ENCODE peak calls at places on chromosomes 11 and 22, in eight cellular contexts. T is uterus, J is epithelial cell of esophagus, O is lower lobe of right lung, E is body of pancreas, B is RWPE2, Q is WERI-Rb-1, V is HL-60. G is an unnamed sample.

GRCh38 chr11:70432580-70432979 is 34.3 kb downstream of the CTTN start:
- DNase-seq in T (no peak), J (no peak), O (no peak), E (no peak), B (no peak), Q (no peak), V (no peak), G (no peak)

GRCh38 chr11:127656266-127656879 is 655.8 kb upstream of the KIRREL3 start:
- DNase-seq in T (no peak), J (no peak), O (no peak), E (no peak), B (no peak), Q (no peak), V (no peak), G (no peak)

GRCh38 chr11:96388891-96389603 is 665 bp downstream of the CCDC82 start:
- DNase-seq in T (no peak), J (peak; percentile 45), O (no peak), E (no peak), B (no peak), Q (peak; percentile 61), V (no peak), G (no peak)

GRCh38 chr22:31296258-31296657 is 4.0 kb upstream of the PIK3IP1 start:
- DNase-seq in T (no peak), J (peak; percentile 89), O (no peak), E (no peak), B (no peak), Q (no peak), V (no peak), G (no peak)

GRCh38 chr11:126720539-126721235 is 279.9 kb downstream of the KIRREL3 start:
- DNase-seq in T (no peak), J (no peak), O (no peak), E (no peak), B (no peak), Q (no peak), V (no peak), G (no peak)

GRCh38 chr22:46094676-46095075 is 55.6 kb upstream of the PPARA start:
- DNase-seq in T (no peak), J (no peak), O (no peak), E (no peak), B (no peak), Q (no peak), V (no peak), G (no peak)

GRCh38 chr22:46914916-46915894 is 152.8 kb downstream of the TBC1D22A start:
- DNase-seq in T (no peak), J (no peak), O (no peak), E (no peak), B (no peak), Q (no peak), V (no peak), G (no peak)

GRCh38 chr22:25172153-25172552 is 27.5 kb upstream of the CRYBB3 start:
- DNase-seq in T (no peak), J (peak; percentile 39), O (no peak), E (no peak), B (no peak), Q (peak; percentile 52), V (no peak), G (no peak)

GRCh38 chr11:68311155-68312116 is 955 bp upstream of the LRP5 start:
- DNase-seq in T (no peak), J (no peak), O (no peak), E (no peak), B (no peak), Q (no peak), V (no peak), G (no peak)

GRCh38 chr22:50444663-50445062 is 30.2 kb downstream of the SBF1 start:
- DNase-seq in T (no peak), J (peak; percentile 24), O (peak; percentile 77), E (no peak), B (no peak), Q (no peak), V (no peak), G (no peak)

GRCh38 chr11:1523779-1524178 is 37.2 kb upstream of the MOB2 start:
- DNase-seq in T (no peak), J (no peak), O (no peak), E (no peak), B (no peak), Q (no peak), V (no peak), G (no peak)

GRCh38 chr11:125264091-125265022 is 99.8 kb downstream of the PKNOX2 start:
- DNase-seq in T (no peak), J (no peak), O (no peak), E (no peak), B (no peak), Q (no peak), V (no peak), G (no peak)

GRCh38 chr22:37848587-37849088 is 581 bp upstream of the EIF3L start:
- DNase-seq in T (no peak), J (peak; percentile 53), O (no peak), E (no peak), B (no peak), Q (no peak), V (no peak), G (no peak)

GRCh38 chr11:34558673-34559072 is 45.1 kb upstream of the ELF5 start:
- DNase-seq in T (no peak), J (peak; percentile 34), O (no peak), E (no peak), B (no peak), Q (peak; percentile 59), V (no peak), G (no peak)

GRCh38 chr11:2929880-2930704 is 872 bp upstream of the PHLDA2 start:
- DNase-seq in T (no peak), J (peak; percentile 63), O (peak; percentile 68), E (peak; percentile 37), B (peak; percentile 81), Q (no peak), V (peak; percentile 37), G (no peak)

GRCh38 chr11:1010006-1010405 is 26.5 kb downstream of the MUC6 start:
- DNase-seq in T (no peak), J (no peak), O (no peak), E (no peak), B (no peak), Q (no peak), V (no peak), G (no peak)

DNA sequence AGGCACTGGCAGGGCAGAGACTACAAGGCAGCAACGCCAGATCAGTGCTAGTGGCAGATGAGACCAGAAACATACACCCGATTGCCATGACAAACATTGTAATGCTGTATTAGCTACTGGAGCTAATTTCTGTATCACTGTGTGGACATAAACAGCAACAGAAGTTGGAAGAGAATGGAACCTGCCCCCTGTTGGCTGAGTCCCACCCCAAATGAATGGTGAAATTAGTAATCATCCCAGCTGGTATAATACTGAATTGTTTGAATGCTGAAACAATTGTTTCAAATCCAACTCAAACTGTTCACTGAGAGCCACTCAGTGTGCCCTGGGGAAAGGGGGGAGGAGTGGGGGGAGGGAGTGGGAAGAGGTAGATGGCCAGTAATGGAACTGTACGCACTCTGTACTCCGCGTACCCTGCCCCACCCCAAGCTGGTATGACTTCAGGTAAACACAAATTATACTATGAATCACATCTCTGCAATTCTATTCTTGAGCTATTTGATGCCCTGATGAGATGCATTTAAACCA is 11.2 kb upstream of the BIRC3 start:
- DNase-seq in T (no peak), J (peak; percentile 95), O (peak; percentile 81), E (no peak), B (peak; percentile 97), Q (no peak), V (no peak), G (no peak)
- TF ChIP-seq CTCF in T (no peak), J (peak; percentile 44), O (no peak), E (no peak), B (peak; percentile 52), Q (no peak), V (no peak), G (no peak)

DNA sequence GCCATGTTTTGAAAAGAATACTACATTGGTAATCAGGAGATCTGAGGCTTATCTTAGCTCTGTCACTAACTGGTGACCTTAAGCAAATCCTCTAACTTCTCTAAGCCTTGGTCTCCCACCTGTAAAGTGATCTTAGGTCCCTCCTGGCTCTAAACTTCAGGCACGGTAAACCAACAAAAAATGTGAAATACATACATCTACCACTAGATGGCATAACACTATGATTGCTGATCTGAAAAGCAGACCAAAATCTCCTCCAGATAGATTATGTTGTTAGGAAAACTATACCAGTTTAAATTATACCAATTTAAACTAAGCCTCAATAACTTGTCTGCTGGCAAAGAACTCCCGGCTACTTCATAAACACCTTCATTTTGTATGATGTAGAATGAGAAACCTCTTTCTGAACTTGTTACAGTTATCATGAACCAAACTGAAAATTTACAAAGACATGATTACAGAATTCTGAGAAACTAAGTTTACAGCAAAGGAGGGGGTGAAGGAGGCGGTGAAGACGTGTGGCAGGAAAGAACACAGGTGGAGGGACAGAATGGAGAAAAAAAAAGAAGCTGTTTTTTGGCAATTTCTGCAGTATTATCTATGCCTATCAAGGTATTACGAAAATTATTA is 85.9 kb downstream of the SBF2 start:
- DNase-seq in T (no peak), J (peak; percentile 57), O (no peak), E (no peak), B (no peak), Q (peak; percentile 13), V (no peak), G (no peak)
- TF ChIP-seq CTCF in T (peak; percentile 66), J (peak; percentile 62), O (peak; percentile 68), E (peak; percentile 52), B (peak; percentile 90), Q (peak; percentile 27), V (peak; percentile 28), G (peak; percentile 63)

DNA sequence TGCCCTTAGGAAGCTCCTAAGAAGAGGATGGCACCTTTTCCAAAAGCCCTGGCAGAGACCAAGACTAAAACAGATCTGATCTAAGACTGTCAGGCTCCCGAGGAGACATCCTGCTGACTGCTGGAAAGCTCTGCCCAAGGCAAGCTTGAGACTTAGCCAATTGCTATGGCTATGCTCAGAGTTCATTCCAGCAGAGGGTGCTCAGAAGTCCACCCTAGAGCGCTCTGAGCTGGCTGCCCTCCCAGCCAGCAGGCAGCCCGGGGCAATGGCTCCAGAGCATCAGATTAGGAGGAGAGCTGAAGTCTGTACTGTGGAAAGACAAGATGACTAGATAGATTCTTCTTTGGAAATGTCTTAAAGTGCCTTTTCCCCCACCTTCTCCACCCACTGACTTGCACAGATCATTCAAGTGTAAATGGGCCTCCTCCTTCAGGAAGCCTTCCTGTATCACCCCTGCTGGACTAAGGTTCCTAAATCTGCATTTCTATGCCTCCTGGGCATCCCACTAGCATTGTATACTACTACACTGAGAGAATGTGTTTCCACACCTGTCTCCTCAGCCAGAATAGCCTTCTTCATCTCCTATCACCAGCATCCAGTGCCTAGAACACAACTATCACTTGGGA is 23.4 kb downstream of the LRRC55 start:
- DNase-seq in T (no peak), J (peak; percentile 27), O (no peak), E (no peak), B (no peak), Q (peak; percentile 20), V (no peak), G (no peak)
- TF ChIP-seq CTCF in T (no peak), J (no peak), O (peak; percentile 24), E (no peak), B (no peak), Q (no peak), V (no peak), G (no peak)

DNA sequence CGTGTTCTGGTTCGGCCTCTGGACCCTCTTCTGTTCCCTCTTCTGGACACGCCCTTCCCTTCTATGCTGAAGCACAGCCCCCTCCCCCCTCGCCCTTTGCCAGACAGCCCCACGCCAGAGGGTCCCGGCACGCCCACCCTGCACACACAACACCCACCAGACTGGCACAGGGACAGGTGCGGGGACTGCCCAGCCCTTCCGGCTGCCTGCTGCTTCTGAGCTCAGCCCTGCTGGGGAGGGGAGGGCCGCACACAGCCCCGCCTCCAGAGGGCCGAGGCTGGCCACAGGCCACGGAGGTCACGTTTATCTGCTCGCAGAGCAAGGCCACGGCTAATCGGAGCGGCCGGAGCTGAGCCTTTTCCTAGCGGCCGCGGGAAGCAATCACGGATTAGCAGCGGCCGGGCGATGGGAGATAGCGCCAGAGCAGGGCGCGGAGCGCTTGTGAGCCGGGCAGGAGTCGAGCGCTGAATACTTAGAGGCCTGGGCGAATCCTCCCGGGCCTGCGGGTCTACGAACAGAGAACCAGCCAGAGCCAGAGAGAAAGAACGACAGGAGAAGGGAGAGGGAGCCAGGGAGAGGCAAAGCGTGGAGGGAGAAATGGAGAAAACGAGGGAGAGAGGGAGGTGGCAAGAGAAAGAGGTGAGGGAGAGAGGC is 21.5 kb downstream of the OTUB1 start:
- DNase-seq in T (peak; percentile 79), J (peak; percentile 21), O (peak; percentile 84), E (peak; percentile 83), B (no peak), Q (peak; percentile 87), V (no peak), G (no peak)
- TF ChIP-seq CTCF in T (peak; percentile 48), J (no peak), O (peak; percentile 27), E (peak; percentile 22), B (no peak), Q (no peak), V (no peak), G (no peak)